ENCODE peak calls at places on chromosome 1, in nine cellular contexts. Y, M, P, K, Q, C, A, R and G are unnamed samples.

GRCh38 chr1:197998110-197998509 is 80.9 kb downstream of the LHX9 start:
- DNase-seq in Y (no peak), M (no peak), P (no peak), K (no peak), Q (no peak), C (no peak), A (no peak), R (no peak), G (no peak)

GRCh38 chr1:119286587-119287181 is 81.9 kb upstream of the HAO2 start:
- DNase-seq in Y (peak), M (peak), P (no peak), K (peak), Q (no peak), C (peak), A (peak), R (peak), G (no peak)

GRCh38 chr1:67573481-67573880 is 111.5 kb upstream of the GADD45A start:
- DNase-seq in Y (peak), M (no peak), P (no peak), K (no peak), Q (no peak), C (no peak), A (peak), R (no peak), G (no peak)

GRCh38 chr1:217534566-217534965 is 96.3 kb downstream of the GPATCH2 start:
- DNase-seq in Y (peak), M (peak), P (no peak), K (no peak), Q (no peak), C (no peak), A (no peak), R (no peak), G (no peak)

GRCh38 chr1:201038537-201038936 is 15.0 kb upstream of the KIF21B start:
- DNase-seq in Y (no peak), M (no peak), P (no peak), K (no peak), Q (no peak), C (no peak), A (no peak), R (no peak), G (no peak)

GRCh38 chr1:191714810-191715209 is 443.5 kb upstream of the RGS18 start:
- DNase-seq in Y (no peak), M (no peak), P (no peak), K (no peak), Q (no peak), C (no peak), A (no peak), R (no peak), G (no peak)

GRCh38 chr1:52209429-52209828 is 67.5 kb downstream of the ZFYVE9 start:
- DNase-seq in Y (no peak), M (no peak), P (no peak), K (no peak), Q (no peak), C (no peak), A (no peak), R (no peak), G (no peak)

GRCh38 chr1:21816602-21817302 is 4.7 kb downstream of the LDLRAD2 start:
- DNase-seq in Y (peak), M (no peak), P (peak), K (peak), Q (peak), C (peak), A (peak), R (peak), G (no peak)

GRCh38 chr1:79283451-79283850 is 276.9 kb upstream of the ADGRL4 start:
- DNase-seq in Y (no peak), M (no peak), P (no peak), K (no peak), Q (no peak), C (no peak), A (no peak), R (no peak), G (no peak)

GRCh38 chr1:32761253-32761877 is 55.8 kb downstream of the YARS1 start:
- DNase-seq in Y (peak), M (peak), P (peak), K (peak), Q (no peak), C (peak), A (peak), R (no peak), G (peak)

GRCh38 chr1:9844106-9844505 is 20.3 kb upstream of the CLSTN1 start:
- DNase-seq in Y (no peak), M (no peak), P (no peak), K (no peak), Q (no peak), C (no peak), A (no peak), R (no peak), G (peak)

GRCh38 chr1:115069626-115070308 is 19.5 kb downstream of the TSPAN2 start:
- DNase-seq in Y (peak), M (no peak), P (no peak), K (no peak), Q (no peak), C (no peak), A (peak), R (no peak), G (no peak)

GRCh38 chr1:175514309-175515001 is 228.9 kb downstream of the TNR start:
- DNase-seq in Y (no peak), M (no peak), P (no peak), K (no peak), Q (no peak), C (peak), A (no peak), R (no peak), G (peak)

GRCh38 chr1:93623875-93624274 is 57.8 kb downstream of the BCAR3 start:
- DNase-seq in Y (peak), M (no peak), P (peak), K (no peak), Q (peak), C (peak), A (peak), R (no peak), G (no peak)

GRCh38 chr1:40305451-40305850 is 11.6 kb downstream of the COL9A2 start:
- DNase-seq in Y (peak), M (no peak), P (no peak), K (no peak), Q (no peak), C (peak), A (peak), R (no peak), G (no peak)

GRCh38 chr1:19435181-19435580 is 50.2 kb downstream of the CAPZB start:
- DNase-seq in Y (peak), M (no peak), P (no peak), K (no peak), Q (no peak), C (peak), A (no peak), R (no peak), G (no peak)

GRCh38 chr1:55632058-55632457 is 416.9 kb upstream of the USP24 start:
- DNase-seq in Y (peak), M (no peak), P (peak), K (no peak), Q (peak), C (peak), A (peak), R (no peak), G (no peak)

GRCh38 chr1:71770121-71770520 is 512.2 kb downstream of the NEGR1 start:
- DNase-seq in Y (peak), M (no peak), P (no peak), K (no peak), Q (peak), C (no peak), A (peak), R (no peak), G (no peak)